ENCODE peak calls at places on chromosome 10, in eight cellular contexts. One of them, this sample, is unnamed.

GRCh38 chr10:61992683-61993629 is 91.5 kb downstream of the ARID5B start:
- DNase-seq in Karpas-422: no peak
- DNase-seq in tibial nerve: peak
- DNase-seq in Panc1: no peak
- DNase-seq in AG10803: peak
- DNase-seq in ascending aorta: peak
- DNase-seq in neuronal stem cell: no peak
- DNase-seq in mesendoderm: no peak
- DNase-seq in this sample: peak

GRCh38 chr10:4080225-4080624 is 295.2 kb upstream of the KLF6 start:
- DNase-seq in ascending aorta: no peak
- DNase-seq in neuronal stem cell: no peak
- DNase-seq in AG10803: no peak
- DNase-seq in Panc1: no peak
- DNase-seq in Karpas-422: no peak
- DNase-seq in mesendoderm: no peak
- DNase-seq in tibial nerve: no peak
- DNase-seq in this sample: no peak

GRCh38 chr10:103855424-103855823 is at the start of gene SH3PXD2A:
- DNase-seq in ascending aorta: no peak
- DNase-seq in mesendoderm: peak
- DNase-seq in tibial nerve: no peak
- DNase-seq in Karpas-422: no peak
- DNase-seq in Panc1: no peak
- DNase-seq in AG10803: peak
- DNase-seq in neuronal stem cell: peak
- DNase-seq in this sample: no peak

GRCh38 chr10:31644931-31645633 is 283.5 kb downstream of the ARHGAP12 start:
- DNase-seq in tibial nerve: no peak
- DNase-seq in AG10803: peak
- DNase-seq in Panc1: no peak
- DNase-seq in Karpas-422: no peak
- DNase-seq in ascending aorta: no peak
- DNase-seq in neuronal stem cell: no peak
- DNase-seq in mesendoderm: no peak
- DNase-seq in this sample: no peak

GRCh38 chr10:4848341-4849041 is 22.5 kb downstream of the AKR1E2 start:
- DNase-seq in mesendoderm: no peak
- DNase-seq in Karpas-422: no peak
- DNase-seq in neuronal stem cell: no peak
- DNase-seq in tibial nerve: no peak
- DNase-seq in ascending aorta: no peak
- DNase-seq in Panc1: no peak
- DNase-seq in AG10803: peak
- DNase-seq in this sample: no peak

GRCh38 chr10:83076443-83076842 is 1062.9 kb upstream of the GHITM start:
- DNase-seq in ascending aorta: no peak
- DNase-seq in neuronal stem cell: no peak
- DNase-seq in Karpas-422: no peak
- DNase-seq in mesendoderm: no peak
- DNase-seq in Panc1: no peak
- DNase-seq in tibial nerve: no peak
- DNase-seq in AG10803: no peak
- DNase-seq in this sample: no peak

GRCh38 chr10:12181065-12181775 is 14.5 kb downstream of the NUDT5 start:
- DNase-seq in tibial nerve: no peak
- DNase-seq in Karpas-422: no peak
- DNase-seq in Panc1: no peak
- DNase-seq in neuronal stem cell: no peak
- DNase-seq in mesendoderm: no peak
- DNase-seq in AG10803: no peak
- DNase-seq in ascending aorta: no peak
- DNase-seq in this sample: peak

GRCh38 chr10:12419279-12419847 is 70.0 kb downstream of the CAMK1D start:
- DNase-seq in Panc1: peak
- DNase-seq in AG10803: peak
- DNase-seq in ascending aorta: peak
- DNase-seq in Karpas-422: no peak
- DNase-seq in neuronal stem cell: no peak
- DNase-seq in tibial nerve: peak
- DNase-seq in mesendoderm: no peak
- DNase-seq in this sample: peak

GRCh38 chr10:65355141-65355680 is 1570.6 kb upstream of the LRRTM3 start:
- DNase-seq in AG10803: no peak
- DNase-seq in ascending aorta: no peak
- DNase-seq in tibial nerve: no peak
- DNase-seq in mesendoderm: peak
- DNase-seq in Panc1: no peak
- DNase-seq in neuronal stem cell: no peak
- DNase-seq in Karpas-422: peak
- DNase-seq in this sample: no peak

DNA sequence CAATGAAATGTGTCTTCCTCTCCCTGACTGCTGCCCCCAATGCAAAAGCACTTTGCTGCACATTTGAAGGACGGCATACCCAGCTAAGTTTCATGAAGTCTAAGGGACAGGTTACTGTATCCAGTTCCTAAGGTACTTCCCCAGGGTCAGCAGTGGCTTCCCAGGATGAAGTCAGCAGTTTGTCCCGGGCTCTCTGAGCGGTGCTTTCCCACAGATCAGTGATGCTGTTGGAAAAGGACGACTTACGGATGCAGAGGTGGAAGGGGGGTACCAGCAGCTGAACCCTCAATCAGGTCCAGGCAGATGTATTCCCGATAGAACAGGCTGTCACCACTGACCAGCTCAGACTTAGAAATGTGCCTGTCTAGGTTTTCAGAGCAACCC is 303.5 kb downstream of the PRPF18 start:
- DNase-seq in Karpas-422: no peak
- DNase-seq in tibial nerve: no peak
- DNase-seq in ascending aorta: no peak
- DNase-seq in neuronal stem cell: no peak
- DNase-seq in AG10803: no peak
- DNase-seq in mesendoderm: peak
- DNase-seq in Panc1: no peak
- DNase-seq in this sample: peak
- H3K4me3 ChIP-seq in Karpas-422: no peak
- H3K4me3 ChIP-seq in tibial nerve: peak
- H3K4me3 ChIP-seq in ascending aorta: peak
- H3K4me3 ChIP-seq in neuronal stem cell: peak
- H3K4me3 ChIP-seq in AG10803: peak
- H3K4me3 ChIP-seq in mesendoderm: peak
- H3K4me3 ChIP-seq in Panc1: peak
- H3K4me3 ChIP-seq in this sample: peak

DNA sequence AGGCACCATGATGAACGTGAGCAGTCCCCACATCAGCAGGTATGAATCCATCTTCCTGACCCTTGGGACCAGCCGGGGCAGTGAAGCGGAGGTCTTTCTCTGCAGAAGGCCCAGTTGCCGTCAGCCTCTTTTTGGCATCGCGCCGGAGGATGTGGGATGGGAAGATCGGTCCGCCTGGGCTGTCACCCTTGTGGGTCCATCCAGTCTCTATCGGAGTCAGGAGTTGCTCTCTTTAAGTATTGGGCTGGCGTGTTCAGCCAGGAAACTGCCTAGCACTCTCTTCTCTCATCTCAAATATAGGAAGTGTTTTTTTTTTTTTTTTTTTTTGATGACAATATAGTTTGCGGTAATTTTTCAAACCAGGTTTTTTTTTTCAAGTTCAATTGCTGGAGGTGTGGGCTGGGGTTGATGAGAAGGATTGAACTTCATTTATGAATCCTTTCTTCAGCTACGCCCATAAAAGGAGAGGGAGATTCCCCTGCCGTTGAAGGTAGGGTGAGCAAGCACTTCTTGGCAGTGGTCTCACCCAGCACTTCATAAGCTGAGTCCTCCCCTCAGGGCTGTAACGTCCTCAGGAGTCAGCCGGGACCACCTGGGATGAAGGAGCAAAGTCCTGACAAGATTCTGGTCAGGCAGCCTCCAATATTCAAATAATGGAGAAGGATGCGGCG is at the start of gene IL2RA:
- DNase-seq in mesendoderm: no peak
- DNase-seq in neuronal stem cell: no peak
- DNase-seq in AG10803: no peak
- DNase-seq in ascending aorta: no peak
- DNase-seq in Panc1: no peak
- DNase-seq in tibial nerve: no peak
- DNase-seq in Karpas-422: no peak
- DNase-seq in this sample: no peak
- H3K4me3 ChIP-seq in mesendoderm: no peak
- H3K4me3 ChIP-seq in neuronal stem cell: no peak
- H3K4me3 ChIP-seq in AG10803: no peak
- H3K4me3 ChIP-seq in ascending aorta: peak
- H3K4me3 ChIP-seq in Panc1: no peak
- H3K4me3 ChIP-seq in tibial nerve: no peak
- H3K4me3 ChIP-seq in Karpas-422: peak
- H3K4me3 ChIP-seq in this sample: no peak

GRCh38 chr10:49655099-49655498 is 24.4 kb upstream of the C10orf53 start:
- DNase-seq in Panc1: no peak
- DNase-seq in mesendoderm: no peak
- DNase-seq in tibial nerve: no peak
- DNase-seq in ascending aorta: no peak
- DNase-seq in AG10803: no peak
- DNase-seq in Karpas-422: no peak
- DNase-seq in neuronal stem cell: no peak
- DNase-seq in this sample: no peak

GRCh38 chr10:49657606-49658005 is 21.8 kb upstream of the C10orf53 start:
- DNase-seq in tibial nerve: no peak
- DNase-seq in AG10803: no peak
- DNase-seq in mesendoderm: no peak
- DNase-seq in Karpas-422: no peak
- DNase-seq in Panc1: no peak
- DNase-seq in ascending aorta: no peak
- DNase-seq in neuronal stem cell: no peak
- DNase-seq in this sample: no peak

GRCh38 chr10:49653530-49653929 is 25.9 kb upstream of the C10orf53 start:
- DNase-seq in tibial nerve: no peak
- DNase-seq in Panc1: no peak
- DNase-seq in Karpas-422: no peak
- DNase-seq in ascending aorta: no peak
- DNase-seq in mesendoderm: no peak
- DNase-seq in neuronal stem cell: no peak
- DNase-seq in AG10803: no peak
- DNase-seq in this sample: no peak

GRCh38 chr10:49654036-49654693 is 25.3 kb upstream of the C10orf53 start:
- DNase-seq in Panc1: no peak
- DNase-seq in neuronal stem cell: no peak
- DNase-seq in AG10803: no peak
- DNase-seq in mesendoderm: no peak
- DNase-seq in ascending aorta: no peak
- DNase-seq in tibial nerve: no peak
- DNase-seq in Karpas-422: no peak
- DNase-seq in this sample: no peak

DNA sequence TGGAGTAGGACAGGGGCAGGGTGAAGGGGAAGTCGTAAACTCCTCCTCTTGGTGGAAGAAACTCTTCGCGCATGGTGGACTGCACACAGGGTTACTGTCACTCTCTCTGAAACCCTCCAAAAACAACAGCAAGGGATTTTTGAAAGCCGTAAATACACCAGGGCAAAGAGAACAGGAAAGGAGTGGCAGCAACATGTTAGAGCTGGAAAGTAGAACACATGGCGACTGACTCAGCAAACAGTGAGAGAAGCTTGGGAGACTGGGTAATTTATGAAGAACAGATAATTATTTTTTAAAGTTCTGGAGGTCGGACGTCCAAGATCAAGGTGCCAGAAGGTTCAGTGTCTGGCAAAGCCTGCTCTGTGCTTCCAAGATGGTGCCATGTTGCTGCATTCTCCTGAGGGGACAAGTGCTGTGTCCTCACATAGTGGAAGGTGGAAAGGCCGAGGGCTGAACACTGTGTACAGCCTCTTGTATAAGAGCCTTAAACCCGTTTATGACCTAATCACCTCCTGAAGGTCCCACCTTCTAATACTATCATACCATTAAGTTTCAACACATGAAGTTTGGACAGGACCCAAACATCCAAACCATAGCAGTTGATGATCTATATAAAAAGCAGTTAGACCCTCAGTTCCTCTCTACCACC is 22.5 kb upstream of the C10orf53 start:
- DNase-seq in mesendoderm: no peak
- DNase-seq in AG10803: no peak
- DNase-seq in tibial nerve: no peak
- DNase-seq in neuronal stem cell: no peak
- DNase-seq in Panc1: no peak
- DNase-seq in Karpas-422: no peak
- DNase-seq in ascending aorta: no peak
- DNase-seq in this sample: no peak
- H3K4me3 ChIP-seq in mesendoderm: no peak
- H3K4me3 ChIP-seq in AG10803: no peak
- H3K4me3 ChIP-seq in tibial nerve: no peak
- H3K4me3 ChIP-seq in neuronal stem cell: no peak
- H3K4me3 ChIP-seq in Panc1: no peak
- H3K4me3 ChIP-seq in Karpas-422: no peak
- H3K4me3 ChIP-seq in ascending aorta: no peak
- H3K4me3 ChIP-seq in this sample: no peak

GRCh38 chr10:100483876-100484666 is 21.3 kb downstream of the WNT8B start:
- DNase-seq in Panc1: no peak
- DNase-seq in mesendoderm: no peak
- DNase-seq in ascending aorta: no peak
- DNase-seq in AG10803: no peak
- DNase-seq in Karpas-422: no peak
- DNase-seq in tibial nerve: no peak
- DNase-seq in neuronal stem cell: no peak
- DNase-seq in this sample: no peak

GRCh38 chr10:100482834-100483185 is 20.0 kb downstream of the WNT8B start:
- DNase-seq in Karpas-422: no peak
- DNase-seq in mesendoderm: no peak
- DNase-seq in AG10803: no peak
- DNase-seq in tibial nerve: no peak
- DNase-seq in ascending aorta: no peak
- DNase-seq in neuronal stem cell: no peak
- DNase-seq in Panc1: no peak
- DNase-seq in this sample: no peak

GRCh38 chr10:100482181-100482833 is 19.5 kb downstream of the WNT8B start:
- DNase-seq in tibial nerve: peak
- DNase-seq in ascending aorta: no peak
- DNase-seq in AG10803: peak
- DNase-seq in neuronal stem cell: peak
- DNase-seq in Panc1: peak
- DNase-seq in mesendoderm: peak
- DNase-seq in Karpas-422: peak
- DNase-seq in this sample: peak

GRCh38 chr10:100480002-100480401 is 17.2 kb downstream of the WNT8B start:
- DNase-seq in tibial nerve: no peak
- DNase-seq in mesendoderm: no peak
- DNase-seq in AG10803: no peak
- DNase-seq in ascending aorta: no peak
- DNase-seq in neuronal stem cell: no peak
- DNase-seq in Karpas-422: no peak
- DNase-seq in Panc1: no peak
- DNase-seq in this sample: no peak

GRCh38 chr10:100481462-100482081 is 18.8 kb downstream of the WNT8B start:
- DNase-seq in AG10803: peak
- DNase-seq in Panc1: peak
- DNase-seq in tibial nerve: peak
- DNase-seq in ascending aorta: peak
- DNase-seq in Karpas-422: peak
- DNase-seq in mesendoderm: peak
- DNase-seq in neuronal stem cell: peak
- DNase-seq in this sample: peak
- H3K4me3 ChIP-seq in AG10803: peak
- H3K4me3 ChIP-seq in Panc1: peak
- H3K4me3 ChIP-seq in tibial nerve: peak
- H3K4me3 ChIP-seq in ascending aorta: peak
- H3K4me3 ChIP-seq in Karpas-422: peak
- H3K4me3 ChIP-seq in mesendoderm: no peak
- H3K4me3 ChIP-seq in neuronal stem cell: no peak
- H3K4me3 ChIP-seq in this sample: peak

GRCh38 chr10:92849576-92850090 is 1.3 kb downstream of the EXOC6 start:
- DNase-seq in AG10803: no peak
- DNase-seq in neuronal stem cell: no peak
- DNase-seq in Karpas-422: no peak
- DNase-seq in mesendoderm: no peak
- DNase-seq in Panc1: no peak
- DNase-seq in tibial nerve: no peak
- DNase-seq in ascending aorta: no peak
- DNase-seq in this sample: no peak
- H3K4me3 ChIP-seq in AG10803: no peak
- H3K4me3 ChIP-seq in neuronal stem cell: no peak
- H3K4me3 ChIP-seq in Karpas-422: peak
- H3K4me3 ChIP-seq in mesendoderm: no peak
- H3K4me3 ChIP-seq in Panc1: peak
- H3K4me3 ChIP-seq in tibial nerve: peak
- H3K4me3 ChIP-seq in ascending aorta: peak
- H3K4me3 ChIP-seq in this sample: no peak